ENCODE peak calls at places on chromosomes 13 and 19, in four cellular contexts. U, V, A and G are unnamed samples.

GRCh38 chr13:91185294-91185863 is 162.1 kb upstream of the MIR17HG start:
- DNase-seq in A (peak; percentile 9), U (peak; percentile 15), V (no peak), G (no peak)

GRCh38 chr19:53467503-53468262 is at the start of gene ZNF813:
- DNase-seq in V (peak; percentile 73), U (peak; percentile 69), A (peak; percentile 82), G (peak; percentile 93)

GRCh38 chr13:29577135-29578051 is 18.1 kb downstream of the SLC7A1 start:
- DNase-seq in V (no peak), A (no peak), U (no peak), G (no peak)

GRCh38 chr13:114065926-114066774 is 66.3 kb downstream of the RASA3 start:
- DNase-seq in A (no peak), V (no peak), U (no peak), G (no peak)

GRCh38 chr13:24119593-24120508 is 40.7 kb upstream of the SPATA13 start:
- DNase-seq in U (no peak), V (no peak), A (no peak), G (no peak)

GRCh38 chr19:292951-293350 is 1.7 kb upstream of the PLPP2 start:
- DNase-seq in A (no peak), U (no peak), V (no peak), G (no peak)

GRCh38 chr13:76719955-76720354 is 166.2 kb downstream of the KCTD12 start:
- DNase-seq in U (no peak), A (no peak), V (no peak), G (no peak)

GRCh38 chr13:114148521-114148855 is 16.1 kb upstream of the RASA3 start:
- DNase-seq in A (no peak), U (no peak), V (no peak), G (no peak)

GRCh38 chr13:81987159-81987558 is 1646.2 kb upstream of the SPRY2 start:
- DNase-seq in U (no peak), A (peak; percentile 1), V (no peak), G (no peak)

GRCh38 chr13:80084086-80084676 is 256.7 kb downstream of the SPRY2 start:
- DNase-seq in V (no peak), A (no peak), U (peak; percentile 10), G (no peak)

GRCh38 chr13:38262211-38262610 is 87.4 kb upstream of the UFM1 start:
- DNase-seq in V (no peak), A (no peak), U (no peak), G (no peak)

GRCh38 chr13:110137677-110138008 is 169.3 kb downstream of the COL4A1 start:
- DNase-seq in A (peak; percentile 15), U (peak; percentile 63), V (no peak), G (peak; percentile 38)

GRCh38 chr19:58558623-58559274 is 338 bp upstream of the UBE2M start:
- DNase-seq in V (peak; percentile 97), U (peak; percentile 100), A (peak; percentile 95), G (peak; percentile 92)

GRCh38 chr13:98180092-98180491 is 3.0 kb upstream of the RNF113B start:
- DNase-seq in U (no peak), V (no peak), A (no peak), G (no peak)
- TF ChIP-seq PHF8 in U (no peak), V (no peak), A (no peak), G (no peak)

GRCh38 chr13:99992912-99993311 is 11.3 kb downstream of the ZIC2 start:
- DNase-seq in V (no peak), U (no peak), A (no peak), G (no peak)
- H3K4me1 ChIP-seq in V (peaks cover 30% of the 10 kb centered on the region), U (peaks cover 11% of the 10 kb centered on the region), A (peaks cover 17% of the 10 kb centered on the region), G (peaks cover 18% of the 10 kb centered on the region)

GRCh38 chr19:17688853-17689595 is 870 bp upstream of the UNC13A start:
- DNase-seq in A (no peak), V (no peak), U (no peak), G (no peak)

GRCh38 chr19:17686592-17687042 is 1.5 kb downstream of the UNC13A start:
- DNase-seq in A (no peak), V (no peak), U (peak; percentile 80), G (peak; percentile 74)

GRCh38 chr19:17687141-17687856 is 855 bp downstream of the UNC13A start:
- DNase-seq in V (no peak), U (peak; percentile 52), A (no peak), G (peak; percentile 28)

GRCh38 chr19:17686027-17686511 is 2.1 kb downstream of the UNC13A start:
- DNase-seq in A (no peak), U (peak; percentile 84), V (no peak), G (peak; percentile 44)

GRCh38 chr19:17687857-17688784 is at the start of gene UNC13A:
- DNase-seq in V (no peak), A (no peak), U (peak; percentile 39), G (peak; percentile 90)
- TF ChIP-seq PHF8 in V (peak; percentile 3), A (no peak), U (no peak), G (no peak)

GRCh38 chr13:50917572-50917971 is 8.0 kb downstream of the RNASEH2B start:
- DNase-seq in V (no peak), A (no peak), U (no peak), G (no peak)
- H3K4me1 ChIP-seq in V (peaks cover 9% of the 10 kb centered on the region), A (no peaks in the 10 kb centered on the region), U (peaks cover 3% of the 10 kb centered on the region), G (peaks cover 33% of the 10 kb centered on the region)

DNA sequence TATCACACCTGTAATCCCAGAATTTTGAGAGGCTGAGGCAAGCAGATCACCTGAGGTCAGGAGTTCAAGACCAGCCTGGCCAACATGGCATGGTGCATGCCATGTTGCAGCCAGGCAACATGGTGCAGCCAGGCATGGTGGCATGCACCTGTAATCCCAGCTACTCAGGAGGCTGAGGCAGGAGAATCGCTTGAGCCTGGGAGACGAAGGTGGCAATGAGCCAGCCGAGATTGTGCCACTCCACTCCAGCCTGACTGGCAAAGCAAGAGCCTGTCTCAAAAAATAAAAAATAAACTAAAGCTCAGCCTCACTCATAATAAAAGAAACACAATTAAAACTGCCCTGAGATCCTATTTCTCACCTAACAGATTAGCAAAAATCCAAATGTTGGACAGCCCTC is 49.7 kb upstream of the MAP3K10 start:
- DNase-seq in U (no peak), A (no peak), V (no peak), G (no peak)
- TF ChIP-seq PHF8 in U (no peak), A (no peak), V (no peak), G (no peak)